ENCODE peak calls at places on chromosomes 5 and 9, in four cellular contexts. P is lower lobe of right lung, S is dorsolateral prefrontal cortex, E is prostate gland. M is an unnamed sample.

GRCh38 chr5:32115985-32116384 is 58.1 kb downstream of the GOLPH3 start:
- DNase-seq in P (no peak), S (no peak), E (no peak), M (no peak)

GRCh38 chr9:2722715-2723114 is 5.4 kb downstream of the KCNV2 start:
- DNase-seq in P (no peak), S (no peak), E (no peak), M (no peak)

GRCh38 chr9:5825223-5825622 is 7.7 kb downstream of the ERMP1 start:
- DNase-seq in P (no peak), S (no peak), E (no peak), M (no peak)

GRCh38 chr5:91885291-91886265 is 502.5 kb upstream of the ARRDC3 start:
- DNase-seq in P (no peak), S (no peak), E (no peak), M (no peak)

GRCh38 chr5:154543380-154543779 is 65.4 kb upstream of the HAND1 start:
- DNase-seq in P (no peak), S (no peak), E (no peak), M (no peak)

GRCh38 chr9:68738346-68738745 is 33.3 kb downstream of the PIP5K1B start:
- DNase-seq in P (no peak), S (no peak), E (no peak), M (no peak)

GRCh38 chr9:22055090-22055489 is 46.0 kb upstream of the CDKN2B start:
- DNase-seq in P (no peak), S (no peak), E (no peak), M (no peak)

GRCh38 chr9:6997330-6997729 is 239.6 kb downstream of the KDM4C start:
- DNase-seq in P (no peak), S (no peak), E (no peak), M (no peak)

GRCh38 chr9:77092536-77092935 is 73.1 kb downstream of the FOXB2 start:
- DNase-seq in P (no peak), S (no peak), E (no peak), M (no peak)

GRCh38 chr9:97555164-97555563 is 53.7 kb downstream of the TMOD1 start:
- DNase-seq in P (no peak), S (no peak), E (no peak), M (no peak)

GRCh38 chr5:54895816-54896341 is 89.5 kb downstream of the ESM1 start:
- DNase-seq in P (no peak), S (peak), E (peak), M (no peak)

GRCh38 chr9:88106492-88106891 is 31.8 kb downstream of the SPATA31C2 start:
- DNase-seq in P (no peak), S (peak), E (no peak), M (peak)

GRCh38 chr5:64644831-64645230 is 45.5 kb upstream of the SHISAL2B start:
- DNase-seq in P (no peak), S (no peak), E (no peak), M (no peak)

GRCh38 chr9:83167126-83167525 is 104.2 kb upstream of the RASEF start:
- DNase-seq in P (no peak), S (no peak), E (no peak), M (no peak)

GRCh38 chr9:19924090-19924489 is 135.3 kb upstream of the SLC24A2 start:
- DNase-seq in P (no peak), S (no peak), E (no peak), M (no peak)

GRCh38 chr9:112094948-112095779 is 79.9 kb downstream of the SUSD1 start:
- DNase-seq in P (no peak), S (no peak), E (no peak), M (no peak)

GRCh38 chr9:536597-537511 is 304.6 kb upstream of the DMRT1 start:
- DNase-seq in P (no peak), S (no peak), E (no peak), M (no peak)

GRCh38 chr9:87529666-87530065 is 32.0 kb downstream of the DAPK1 start:
- DNase-seq in P (peak), S (no peak), E (no peak), M (peak)

GRCh38 chr9:127059030-127059429 is 63.4 kb downstream of the ANGPTL2 start:
- DNase-seq in P (no peak), S (no peak), E (no peak), M (no peak)

GRCh38 chr9:89313842-89314241 is 2.8 kb downstream of the CKS2 start:
- DNase-seq in P (no peak), S (no peak), E (no peak), M (no peak)

GRCh38 chr5:58793888-58794287 is 211.0 kb downstream of the RAB3C start:
- DNase-seq in P (no peak), S (no peak), E (no peak), M (no peak)

GRCh38 chr9:73125651-73126050 is 26.0 kb upstream of the ANXA1 start:
- DNase-seq in P (no peak), S (no peak), E (no peak), M (no peak)

GRCh38 chr5:107248065-107248695 is 422.6 kb downstream of the EFNA5 start:
- DNase-seq in P (peak), S (peak), E (peak), M (no peak)

GRCh38 chr5:32951878-32952277 is 240.8 kb downstream of the NPR3 start:
- DNase-seq in P (no peak), S (no peak), E (no peak), M (no peak)

GRCh38 chr9:81456431-81456970 is 232.8 kb downstream of the TLE1 start:
- DNase-seq in P (no peak), S (no peak), E (no peak), M (no peak)

GRCh38 chr5:29905626-29906353 is 1287.7 kb upstream of the CDH6 start:
- DNase-seq in P (no peak), S (no peak), E (no peak), M (no peak)

GRCh38 chr9:100408541-100409175 is 18.3 kb upstream of the MSANTD3 start:
- DNase-seq in P (no peak), S (no peak), E (no peak), M (no peak)

GRCh38 chr5:157267025-157267424 is 1.1 kb downstream of the CYFIP2 start:
- DNase-seq in P (no peak), S (no peak), E (no peak), M (no peak)
- H3K4me3 ChIP-seq in P (peak), S (peak), E (peak), M (peak)

DNA sequence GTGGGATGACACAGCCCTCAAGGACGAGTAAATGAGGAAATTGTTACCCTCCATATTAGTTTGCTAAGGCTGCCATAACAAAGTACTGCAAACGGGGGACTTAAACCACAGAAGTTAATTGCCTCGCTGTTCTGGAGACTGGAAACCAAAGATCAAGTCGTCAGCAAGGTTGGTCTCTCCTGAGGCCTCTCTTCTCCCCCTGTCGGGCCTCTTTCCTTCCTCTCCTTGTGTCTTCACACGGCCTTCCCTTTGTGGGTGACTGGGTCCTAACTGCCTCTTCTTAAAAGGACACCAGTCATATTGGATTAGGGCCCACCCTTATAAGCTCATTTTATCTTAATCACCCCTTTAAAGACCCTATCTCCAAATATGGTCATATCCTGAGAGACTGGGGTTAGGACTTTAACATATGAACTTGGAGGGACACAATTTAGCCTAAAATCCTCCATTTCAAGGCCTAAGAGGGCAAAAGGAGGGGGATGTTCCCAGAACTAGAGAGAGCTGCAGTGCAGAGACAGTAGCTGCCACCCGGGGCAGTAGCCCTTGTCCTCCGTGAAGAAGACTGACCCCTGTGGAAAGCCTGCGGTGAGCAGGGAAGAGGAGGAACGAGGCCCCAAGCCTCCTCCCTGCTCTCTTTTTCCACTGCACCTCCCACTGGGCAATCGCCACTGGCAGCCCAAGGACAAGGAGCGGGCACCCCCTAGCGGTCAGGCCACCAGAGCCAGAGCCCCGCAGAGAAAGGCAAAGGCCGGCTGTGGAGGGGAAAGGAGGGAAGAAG is 35.0 kb downstream of the CFAP90 start:
- DNase-seq in P (peak), S (peak), E (peak), M (peak)
- TF ChIP-seq CTCF in P (peak), S (peak), E (peak), M (peak)

GRCh38 chr5:62097361-62097760 is 208.6 kb upstream of the KIF2A start:
- DNase-seq in P (no peak), S (no peak), E (no peak), M (no peak)

GRCh38 chr5:62093411-62093810 is 212.6 kb upstream of the KIF2A start:
- DNase-seq in P (no peak), S (no peak), E (no peak), M (no peak)

GRCh38 chr5:62090953-62091352 is 215.1 kb upstream of the KIF2A start:
- DNase-seq in P (no peak), S (no peak), E (no peak), M (no peak)

DNA sequence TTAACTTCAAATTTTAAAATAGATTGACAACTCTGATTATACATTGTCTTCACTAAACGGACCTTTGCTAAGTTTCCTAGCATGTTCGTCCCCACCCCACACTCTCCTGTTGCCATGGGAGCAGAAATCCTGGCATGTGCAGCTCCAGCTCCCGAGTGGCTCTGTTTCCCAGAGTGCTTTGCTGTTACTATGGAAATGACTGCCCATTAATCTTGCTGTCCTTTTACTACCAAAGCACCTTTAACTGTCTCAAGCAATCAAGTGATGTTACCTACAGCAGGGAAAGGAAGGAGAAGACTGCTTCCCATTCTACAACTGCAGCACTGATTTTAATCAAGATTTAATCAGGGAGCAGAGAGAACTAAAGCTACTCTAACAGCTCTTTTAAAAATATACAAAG is 212.0 kb upstream of the KIF2A start:
- DNase-seq in P (no peak), S (peak), E (no peak), M (peak)
- H3K4me3 ChIP-seq in P (no peak), S (peak), E (no peak), M (no peak)

GRCh38 chr5:168967882-168968620 is 332.9 kb downstream of the SLIT3 start:
- DNase-seq in P (no peak), S (no peak), E (no peak), M (no peak)

GRCh38 chr5:168964182-168964581 is 336.8 kb downstream of the SLIT3 start:
- DNase-seq in P (no peak), S (no peak), E (no peak), M (peak)

GRCh38 chr5:168969341-168969863 is 331.5 kb downstream of the SLIT3 start:
- DNase-seq in P (no peak), S (no peak), E (no peak), M (no peak)

GRCh38 chr5:168962323-168962722 is 338.6 kb downstream of the SLIT3 start:
- DNase-seq in P (no peak), S (no peak), E (no peak), M (no peak)

DNA sequence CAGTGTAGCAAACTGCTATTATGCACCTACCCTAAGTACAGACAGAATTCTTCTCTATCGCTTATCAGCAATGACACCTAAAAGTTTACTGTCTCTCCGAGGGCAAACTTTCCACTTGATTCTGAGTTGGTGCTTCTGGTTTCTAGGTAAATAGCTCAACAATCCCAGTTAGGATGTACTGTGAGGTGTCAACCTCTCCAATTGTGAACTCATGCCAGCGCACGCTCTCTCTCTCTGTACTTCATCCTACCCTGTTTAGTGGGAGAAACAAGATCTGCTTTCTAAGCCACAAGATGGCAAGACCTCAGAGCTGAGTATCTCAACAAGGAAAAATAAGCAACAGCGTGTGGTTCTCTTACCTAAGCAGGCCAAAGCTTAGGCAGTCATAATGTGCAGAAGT is 335.3 kb downstream of the SLIT3 start:
- DNase-seq in P (no peak), S (no peak), E (no peak), M (no peak)
- TF ChIP-seq CTCF in P (no peak), S (no peak), E (no peak), M (no peak)

DNA sequence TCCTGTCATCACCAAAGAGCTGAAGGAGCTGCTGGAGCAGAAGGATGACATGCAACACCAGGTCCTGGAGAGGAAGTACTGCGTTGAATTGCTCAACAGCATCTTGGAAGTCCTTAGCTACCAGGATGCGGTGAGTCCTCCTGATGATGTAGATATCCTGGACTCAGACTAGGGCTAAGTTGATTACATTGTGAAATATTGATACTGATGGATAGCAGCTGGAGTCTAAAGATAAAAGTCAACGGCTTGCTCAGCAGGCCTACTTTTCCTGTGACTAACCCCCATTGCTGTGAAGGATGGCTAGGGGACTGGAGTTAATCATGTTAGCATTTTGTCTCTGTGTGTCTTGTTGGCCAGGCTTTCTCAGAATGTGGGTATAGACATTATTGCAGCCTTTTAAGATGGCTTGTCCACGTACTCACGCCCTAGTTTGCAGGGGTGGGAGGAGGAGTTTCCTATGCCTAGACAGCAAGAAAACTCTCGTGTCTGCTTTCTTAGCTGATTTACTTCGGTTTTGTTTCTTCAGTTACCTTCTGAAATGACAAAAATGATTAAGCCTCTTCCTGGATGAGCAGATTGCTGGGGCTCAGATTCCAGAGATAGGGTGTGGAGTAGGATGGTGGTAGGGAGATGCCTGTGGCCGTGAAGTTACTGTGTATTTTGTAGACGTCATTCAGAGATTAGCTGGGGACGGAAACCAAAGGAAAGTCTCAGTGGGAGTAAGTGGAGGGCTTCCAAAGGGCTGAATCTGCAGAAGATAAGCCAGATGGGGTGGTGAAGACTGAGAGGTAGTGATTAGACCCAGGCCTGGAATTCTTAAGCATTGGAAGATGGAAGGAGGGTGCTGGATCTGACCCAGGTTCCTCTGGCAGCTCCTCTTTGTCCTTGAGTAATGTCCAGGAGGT is 166.3 kb downstream of the DOCK2 start:
- DNase-seq in P (no peak), S (no peak), E (no peak), M (no peak)
- H3K4me3 ChIP-seq in P (no peak), S (no peak), E (no peak), M (no peak)

M was measured in LNCaP clone FGC.